ENCODE peak calls at places on chromosomes 16 and 17, in nine cellular contexts. One of them, this sample, is unnamed. For H3K36me3, the result is how much of the 10 kb centered on the place peaks cover.

GRCh38 chr17:61009619-61010018 is 332.0 kb downstream of the BCAS3 start:
- DNase-seq in adipocyte: peak
- DNase-seq in Caco-2: no peak
- DNase-seq in lower lobe of right lung: no peak
- DNase-seq in Panc1: no peak
- DNase-seq in pancreas: no peak
- DNase-seq in transverse colon: no peak
- DNase-seq in heart right ventricle: peak
- DNase-seq in gastrocnemius medialis: no peak
- DNase-seq in this sample: no peak

GRCh38 chr17:18167421-18167820 is 16.2 kb upstream of the ALKBH5 start:
- DNase-seq in transverse colon: no peak
- DNase-seq in adipocyte: no peak
- DNase-seq in Caco-2: no peak
- DNase-seq in Panc1: no peak
- DNase-seq in lower lobe of right lung: no peak
- DNase-seq in pancreas: no peak
- DNase-seq in gastrocnemius medialis: no peak
- DNase-seq in heart right ventricle: no peak
- DNase-seq in this sample: no peak

GRCh38 chr16:17590711-17591654 is 120.2 kb upstream of the XYLT1 start:
- DNase-seq in Panc1: no peak
- DNase-seq in adipocyte: no peak
- DNase-seq in Caco-2: no peak
- DNase-seq in pancreas: no peak
- DNase-seq in heart right ventricle: no peak
- DNase-seq in lower lobe of right lung: no peak
- DNase-seq in transverse colon: no peak
- DNase-seq in gastrocnemius medialis: no peak
- DNase-seq in this sample: no peak

GRCh38 chr16:22663389-22664064 is 150.4 kb upstream of the HS3ST2 start:
- DNase-seq in lower lobe of right lung: no peak
- DNase-seq in adipocyte: no peak
- DNase-seq in transverse colon: no peak
- DNase-seq in heart right ventricle: no peak
- DNase-seq in Panc1: no peak
- DNase-seq in pancreas: no peak
- DNase-seq in gastrocnemius medialis: no peak
- DNase-seq in Caco-2: no peak
- DNase-seq in this sample: no peak

GRCh38 chr17:75979705-75980187 is 706 bp downstream of the TEN1 start:
- DNase-seq in adipocyte: peak
- DNase-seq in gastrocnemius medialis: no peak
- DNase-seq in Caco-2: no peak
- DNase-seq in heart right ventricle: no peak
- DNase-seq in pancreas: no peak
- DNase-seq in transverse colon: no peak
- DNase-seq in lower lobe of right lung: no peak
- DNase-seq in Panc1: no peak
- DNase-seq in this sample: no peak

GRCh38 chr16:51326131-51326856 is 175.2 kb upstream of the SALL1 start:
- DNase-seq in gastrocnemius medialis: no peak
- DNase-seq in lower lobe of right lung: no peak
- DNase-seq in transverse colon: no peak
- DNase-seq in pancreas: no peak
- DNase-seq in Panc1: no peak
- DNase-seq in heart right ventricle: no peak
- DNase-seq in adipocyte: peak
- DNase-seq in Caco-2: no peak
- DNase-seq in this sample: no peak

GRCh38 chr16:83995756-83996155 is 27.7 kb downstream of the NECAB2 start:
- DNase-seq in Panc1: no peak
- DNase-seq in gastrocnemius medialis: no peak
- DNase-seq in adipocyte: no peak
- DNase-seq in Caco-2: peak
- DNase-seq in heart right ventricle: peak
- DNase-seq in lower lobe of right lung: peak
- DNase-seq in pancreas: peak
- DNase-seq in transverse colon: peak
- DNase-seq in this sample: peak

GRCh38 chr16:56611281-56611833 is 3.0 kb downstream of the MT2A start:
- DNase-seq in pancreas: peak
- DNase-seq in Caco-2: no peak
- DNase-seq in heart right ventricle: peak
- DNase-seq in adipocyte: peak
- DNase-seq in lower lobe of right lung: no peak
- DNase-seq in gastrocnemius medialis: peak
- DNase-seq in Panc1: no peak
- DNase-seq in transverse colon: no peak
- DNase-seq in this sample: no peak

GRCh38 chr17:66778531-66778930 is 56.4 kb upstream of the CACNG5 start:
- DNase-seq in transverse colon: no peak
- DNase-seq in Caco-2: no peak
- DNase-seq in adipocyte: no peak
- DNase-seq in pancreas: no peak
- DNase-seq in gastrocnemius medialis: no peak
- DNase-seq in Panc1: no peak
- DNase-seq in lower lobe of right lung: no peak
- DNase-seq in heart right ventricle: no peak
- DNase-seq in this sample: no peak

GRCh38 chr16:46920402-46921068 is 36.4 kb downstream of the GPT2 start:
- DNase-seq in Caco-2: no peak
- DNase-seq in Panc1: no peak
- DNase-seq in gastrocnemius medialis: no peak
- DNase-seq in pancreas: peak
- DNase-seq in heart right ventricle: no peak
- DNase-seq in transverse colon: peak
- DNase-seq in adipocyte: no peak
- DNase-seq in lower lobe of right lung: peak
- DNase-seq in this sample: peak

GRCh38 chr17:8118769-8119574 is 658 bp upstream of the ALOXE3 start:
- DNase-seq in adipocyte: peak
- DNase-seq in Caco-2: peak
- DNase-seq in lower lobe of right lung: peak
- DNase-seq in pancreas: peak
- DNase-seq in gastrocnemius medialis: peak
- DNase-seq in heart right ventricle: peak
- DNase-seq in transverse colon: peak
- DNase-seq in Panc1: no peak
- DNase-seq in this sample: peak

GRCh38 chr16:46812781-46813555 is 18.0 kb downstream of the C16orf87 start:
- DNase-seq in pancreas: no peak
- DNase-seq in adipocyte: no peak
- DNase-seq in Panc1: no peak
- DNase-seq in lower lobe of right lung: no peak
- DNase-seq in heart right ventricle: no peak
- DNase-seq in gastrocnemius medialis: no peak
- DNase-seq in transverse colon: no peak
- DNase-seq in Caco-2: no peak
- DNase-seq in this sample: no peak

GRCh38 chr16:349211-349610 is 3.3 kb downstream of the AXIN1 start:
- DNase-seq in gastrocnemius medialis: no peak
- DNase-seq in Panc1: no peak
- DNase-seq in adipocyte: no peak
- DNase-seq in Caco-2: no peak
- DNase-seq in transverse colon: no peak
- DNase-seq in heart right ventricle: no peak
- DNase-seq in pancreas: no peak
- DNase-seq in lower lobe of right lung: no peak
- DNase-seq in this sample: no peak

GRCh38 chr17:72120878-72121163 is at the start of gene SOX9:
- DNase-seq in pancreas: peak
- DNase-seq in transverse colon: peak
- DNase-seq in gastrocnemius medialis: peak
- DNase-seq in Caco-2: peak
- DNase-seq in adipocyte: peak
- DNase-seq in Panc1: peak
- DNase-seq in heart right ventricle: peak
- DNase-seq in lower lobe of right lung: peak
- DNase-seq in this sample: peak

GRCh38 chr17:73933164-73933766 is 270.2 kb upstream of the RPL38 start:
- DNase-seq in Caco-2: no peak
- DNase-seq in transverse colon: no peak
- DNase-seq in heart right ventricle: no peak
- DNase-seq in Panc1: no peak
- DNase-seq in adipocyte: no peak
- DNase-seq in lower lobe of right lung: no peak
- DNase-seq in gastrocnemius medialis: no peak
- DNase-seq in pancreas: no peak
- DNase-seq in this sample: no peak

GRCh38 chr16:88510091-88510719 is 57.1 kb downstream of the ZFPM1 start:
- DNase-seq in Caco-2: no peak
- DNase-seq in adipocyte: peak
- DNase-seq in transverse colon: no peak
- DNase-seq in Panc1: no peak
- DNase-seq in heart right ventricle: no peak
- DNase-seq in pancreas: no peak
- DNase-seq in lower lobe of right lung: no peak
- DNase-seq in gastrocnemius medialis: no peak
- DNase-seq in this sample: peak

GRCh38 chr17:73508057-73508930 is 136.0 kb downstream of the SDK2 start:
- DNase-seq in heart right ventricle: no peak
- DNase-seq in pancreas: no peak
- DNase-seq in Caco-2: no peak
- DNase-seq in transverse colon: no peak
- DNase-seq in adipocyte: no peak
- DNase-seq in lower lobe of right lung: no peak
- DNase-seq in gastrocnemius medialis: no peak
- DNase-seq in Panc1: no peak
- DNase-seq in this sample: no peak

GRCh38 chr16:30874821-30875717 is 18.8 kb downstream of the BCL7C start:
- DNase-seq in lower lobe of right lung: peak
- DNase-seq in Panc1: peak
- DNase-seq in pancreas: peak
- DNase-seq in transverse colon: peak
- DNase-seq in gastrocnemius medialis: peak
- DNase-seq in heart right ventricle: peak
- DNase-seq in adipocyte: peak
- DNase-seq in Caco-2: peak
- DNase-seq in this sample: peak

GRCh38 chr17:78674156-78674555 is 97.0 kb upstream of the DNAH17 start:
- DNase-seq in lower lobe of right lung: no peak
- DNase-seq in Caco-2: no peak
- DNase-seq in gastrocnemius medialis: no peak
- DNase-seq in Panc1: no peak
- DNase-seq in adipocyte: no peak
- DNase-seq in transverse colon: no peak
- DNase-seq in heart right ventricle: no peak
- DNase-seq in pancreas: no peak
- DNase-seq in this sample: peak

GRCh38 chr16:1498899-1499676 is 5.9 kb downstream of the TELO2 start:
- DNase-seq in lower lobe of right lung: peak
- DNase-seq in transverse colon: no peak
- DNase-seq in heart right ventricle: no peak
- DNase-seq in Panc1: no peak
- DNase-seq in pancreas: no peak
- DNase-seq in Caco-2: no peak
- DNase-seq in adipocyte: no peak
- DNase-seq in gastrocnemius medialis: no peak
- DNase-seq in this sample: no peak
- H3K36me3 ChIP-seq in lower lobe of right lung: half or more
- H3K36me3 ChIP-seq in transverse colon: under half
- H3K36me3 ChIP-seq in heart right ventricle: under half
- H3K36me3 ChIP-seq in Panc1: under half
- H3K36me3 ChIP-seq in pancreas: under half
- H3K36me3 ChIP-seq in Caco-2: under half
- H3K36me3 ChIP-seq in adipocyte: under half
- H3K36me3 ChIP-seq in gastrocnemius medialis: half or more
- H3K36me3 ChIP-seq in this sample: under half

GRCh38 chr17:71032746-71033273 is 863.5 kb downstream of the KCNJ2 start:
- DNase-seq in Panc1: no peak
- DNase-seq in pancreas: no peak
- DNase-seq in gastrocnemius medialis: no peak
- DNase-seq in adipocyte: no peak
- DNase-seq in Caco-2: no peak
- DNase-seq in lower lobe of right lung: no peak
- DNase-seq in heart right ventricle: no peak
- DNase-seq in transverse colon: no peak
- DNase-seq in this sample: no peak

GRCh38 chr17:71029246-71029645 is 859.9 kb downstream of the KCNJ2 start:
- DNase-seq in adipocyte: no peak
- DNase-seq in pancreas: no peak
- DNase-seq in gastrocnemius medialis: no peak
- DNase-seq in Caco-2: no peak
- DNase-seq in heart right ventricle: no peak
- DNase-seq in lower lobe of right lung: no peak
- DNase-seq in Panc1: no peak
- DNase-seq in transverse colon: no peak
- DNase-seq in this sample: no peak

GRCh38 chr17:71035226-71035625 is 865.9 kb downstream of the KCNJ2 start:
- DNase-seq in adipocyte: no peak
- DNase-seq in pancreas: no peak
- DNase-seq in lower lobe of right lung: no peak
- DNase-seq in transverse colon: no peak
- DNase-seq in Panc1: no peak
- DNase-seq in heart right ventricle: no peak
- DNase-seq in gastrocnemius medialis: no peak
- DNase-seq in Caco-2: no peak
- DNase-seq in this sample: no peak

GRCh38 chr17:71033336-71033735 is 864.0 kb downstream of the KCNJ2 start:
- DNase-seq in adipocyte: no peak
- DNase-seq in Panc1: no peak
- DNase-seq in Caco-2: no peak
- DNase-seq in transverse colon: no peak
- DNase-seq in heart right ventricle: no peak
- DNase-seq in gastrocnemius medialis: no peak
- DNase-seq in lower lobe of right lung: no peak
- DNase-seq in pancreas: no peak
- DNase-seq in this sample: no peak
- H3K4me3 ChIP-seq in adipocyte: no peak
- H3K4me3 ChIP-seq in Panc1: no peak
- H3K4me3 ChIP-seq in Caco-2: no peak
- H3K4me3 ChIP-seq in transverse colon: no peak
- H3K4me3 ChIP-seq in heart right ventricle: no peak
- H3K4me3 ChIP-seq in gastrocnemius medialis: no peak
- H3K4me3 ChIP-seq in lower lobe of right lung: no peak
- H3K4me3 ChIP-seq in pancreas: no peak
- H3K4me3 ChIP-seq in this sample: no peak

DNA sequence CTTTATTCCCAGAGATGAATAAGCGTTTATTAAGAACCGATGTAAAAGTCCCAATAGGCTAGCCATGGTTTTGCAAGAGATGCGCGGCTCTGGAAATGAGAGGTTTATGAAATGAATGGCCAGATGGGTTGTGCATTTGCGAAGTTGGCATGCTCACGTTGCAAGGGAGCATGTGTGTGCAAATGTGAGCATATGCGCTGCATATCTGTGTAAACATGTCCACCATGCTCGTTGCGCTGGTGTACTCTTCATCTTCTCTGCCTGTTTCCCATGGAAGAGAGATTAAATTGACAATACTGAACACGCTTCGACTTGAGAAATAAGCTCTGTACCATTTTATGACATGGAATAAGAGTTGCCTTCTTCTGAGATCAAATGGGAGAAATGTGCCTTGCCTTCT is 848.5 kb upstream of the RBFOX1 start:
- DNase-seq in transverse colon: no peak
- DNase-seq in gastrocnemius medialis: no peak
- DNase-seq in pancreas: no peak
- DNase-seq in adipocyte: no peak
- DNase-seq in lower lobe of right lung: no peak
- DNase-seq in heart right ventricle: no peak
- DNase-seq in Panc1: no peak
- DNase-seq in Caco-2: no peak
- DNase-seq in this sample: no peak
- H3K36me3 ChIP-seq in transverse colon: under half
- H3K36me3 ChIP-seq in gastrocnemius medialis: under half
- H3K36me3 ChIP-seq in pancreas: under half
- H3K36me3 ChIP-seq in adipocyte: under half
- H3K36me3 ChIP-seq in lower lobe of right lung: under half
- H3K36me3 ChIP-seq in heart right ventricle: under half
- H3K36me3 ChIP-seq in Panc1: under half
- H3K36me3 ChIP-seq in Caco-2: under half
- H3K36me3 ChIP-seq in this sample: under half

GRCh38 chr17:21140911-21141310 is 14.1 kb downstream of the DHRS7B start:
- DNase-seq in Caco-2: no peak
- DNase-seq in lower lobe of right lung: no peak
- DNase-seq in heart right ventricle: no peak
- DNase-seq in Panc1: no peak
- DNase-seq in gastrocnemius medialis: no peak
- DNase-seq in adipocyte: no peak
- DNase-seq in pancreas: no peak
- DNase-seq in transverse colon: no peak
- DNase-seq in this sample: no peak
- H3K4me3 ChIP-seq in Caco-2: no peak
- H3K4me3 ChIP-seq in lower lobe of right lung: no peak
- H3K4me3 ChIP-seq in heart right ventricle: no peak
- H3K4me3 ChIP-seq in Panc1: no peak
- H3K4me3 ChIP-seq in gastrocnemius medialis: no peak
- H3K4me3 ChIP-seq in adipocyte: no peak
- H3K4me3 ChIP-seq in pancreas: no peak
- H3K4me3 ChIP-seq in transverse colon: no peak
- H3K4me3 ChIP-seq in this sample: no peak